ENCODE peak calls at places on chromosomes 7 and 10, in five cellular contexts. T, P, J, H and O are unnamed samples.

GRCh38 chr10:50625663-50626062 is 1.9 kb upstream of the SGMS1 start:
- DNase-seq in T (no peak), P (no peak), J (no peak), H (no peak), O (peak)

GRCh38 chr10:126080303-126080825 is 184.0 kb downstream of the FANK1 start:
- DNase-seq in T (no peak), P (no peak), J (no peak), H (no peak), O (no peak)

GRCh38 chr7:107563761-107564552 is at the start of the genes COG5 and DUS4L:
- DNase-seq in T (peak), P (peak), J (peak), H (peak), O (peak)

GRCh38 chr7:66188645-66189044 is 16.5 kb upstream of the TPST1 start:
- DNase-seq in T (no peak), P (no peak), J (no peak), H (no peak), O (no peak)

GRCh38 chr7:47470567-47471357 is 111.1 kb downstream of the TNS3 start:
- DNase-seq in T (no peak), P (no peak), J (no peak), H (no peak), O (peak)

GRCh38 chr7:108045154-108045553 is 42.2 kb upstream of the LAMB1 start:
- DNase-seq in T (no peak), P (no peak), J (no peak), H (no peak), O (no peak)

GRCh38 chr7:96920713-96921112 is 84.6 kb upstream of the DLX6 start:
- DNase-seq in T (no peak), P (no peak), J (no peak), H (no peak), O (peak)

GRCh38 chr10:114271014-114271778 is 32.1 kb downstream of the VWA2 start:
- DNase-seq in T (no peak), P (no peak), J (no peak), H (peak), O (no peak)

GRCh38 chr10:96919785-96920425 is 87.8 kb downstream of the LCOR start:
- DNase-seq in T (no peak), P (no peak), J (no peak), H (no peak), O (no peak)

GRCh38 chr10:84539244-84539643 is 210.9 kb downstream of the CCSER2 start:
- DNase-seq in T (no peak), P (no peak), J (no peak), H (no peak), O (no peak)

GRCh38 chr10:122342293-122343134 is 32.0 kb upstream of the PLEKHA1 start:
- DNase-seq in T (no peak), P (peak), J (peak), H (no peak), O (peak)

GRCh38 chr10:6269953-6270867 is 67.5 kb downstream of the PFKFB3 start:
- DNase-seq in T (no peak), P (peak), J (no peak), H (no peak), O (no peak)

GRCh38 chr10:69577268-69578232 is 4.3 kb upstream of the NEUROG3 start:
- DNase-seq in T (no peak), P (no peak), J (no peak), H (no peak), O (peak)

GRCh38 chr7:25696565-25696964 is 455.4 kb upstream of the NFE2L3 start:
- DNase-seq in T (no peak), P (no peak), J (no peak), H (no peak), O (no peak)

GRCh38 chr7:108222236-108222892 is 92.2 kb upstream of the LAMB4 start:
- DNase-seq in T (no peak), P (no peak), J (no peak), H (no peak), O (peak)

GRCh38 chr10:50627896-50628295 is 4.1 kb upstream of the SGMS1 start:
- DNase-seq in T (no peak), P (no peak), J (no peak), H (no peak), O (no peak)

GRCh38 chr10:6473901-6474370 is 106.1 kb downstream of the PRKCQ start:
- DNase-seq in T (no peak), P (no peak), J (no peak), H (no peak), O (no peak)

GRCh38 chr7:34160261-34160752 is 255.0 kb downstream of the BMPER start:
- DNase-seq in T (no peak), P (no peak), J (no peak), H (no peak), O (no peak)

GRCh38 chr10:62248465-62248864 is 20.2 kb downstream of the RTKN2 start:
- DNase-seq in T (no peak), P (no peak), J (no peak), H (no peak), O (no peak)

GRCh38 chr10:51667992-51668689 is 31.3 kb downstream of the CSTF2T start:
- DNase-seq in T (no peak), P (no peak), J (no peak), H (no peak), O (no peak)

GRCh38 chr10:19416164-19416563 is 367.6 kb downstream of the MALRD1 start:
- DNase-seq in T (no peak), P (no peak), J (no peak), H (no peak), O (peak)

GRCh38 chr10:4265964-4266363 is 481.0 kb upstream of the KLF6 start:
- DNase-seq in T (no peak), P (no peak), J (no peak), H (no peak), O (no peak)

GRCh38 chr7:27173412-27174076 is 576 bp downstream of the HOXA10 start:
- DNase-seq in T (peak), P (no peak), J (peak), H (peak), O (peak)

GRCh38 chr10:69359089-69360025 is 57.4 kb downstream of the TACR2 start:
- DNase-seq in T (no peak), P (no peak), J (no peak), H (peak), O (no peak)

GRCh38 chr7:121303422-121304171 is 25.2 kb upstream of the WNT16 start:
- DNase-seq in T (no peak), P (no peak), J (no peak), H (no peak), O (peak)

GRCh38 chr10:6607778-6608177 is 27.7 kb upstream of the PRKCQ start:
- DNase-seq in T (no peak), P (no peak), J (no peak), H (no peak), O (no peak)

GRCh38 chr10:27390681-27391080 is 113.4 kb upstream of the RAB18 start:
- DNase-seq in T (no peak), P (no peak), J (no peak), H (no peak), O (no peak)

GRCh38 chr10:118106426-118106825 is 59.7 kb upstream of the RAB11FIP2 start:
- DNase-seq in T (no peak), P (no peak), J (no peak), H (no peak), O (peak)

GRCh38 chr7:117014673-117015133 is 61.4 kb downstream of the ST7 start:
- DNase-seq in T (peak), P (peak), J (peak), H (peak), O (peak)

GRCh38 chr7:49852619-49853462 is 79.4 kb downstream of the VWC2 start:
- DNase-seq in T (no peak), P (no peak), J (peak), H (no peak), O (peak)

GRCh38 chr7:143284591-143285453 is at the start of gene TMEM139:
- DNase-seq in T (no peak), P (no peak), J (no peak), H (no peak), O (peak)